ENCODE peak calls at places on chromosome 5, in eight cellular contexts. One of them, this sample, is unnamed.

GRCh38 chr5:164302533-164303235 is 797.3 kb downstream of the MAT2B start:
- DNase-seq in Calu3: no peak
- DNase-seq in activated naive CD4-positive, alpha-beta T cell treated with anti-CD3 and anti-CD28 coated beads for 36 hours: no peak
- DNase-seq in stimulated activated CD4-positive, alpha-beta T cell treated with anti-CD3 and anti-CD28 coated beads, Interleukin-12 subunit alpha, Interleukin-12 subunit beta, amount 100 ng/mL, for 48 hours: no peak
- DNase-seq in left colon: no peak
- DNase-seq in CD8-positive, alpha-beta T cell: no peak
- DNase-seq in activated CD4-positive, alpha-beta T cell treated with anti-CD3 and anti-CD28 coated beads for 24 hours: no peak
- DNase-seq in Panc1: no peak
- DNase-seq in this sample: no peak

GRCh38 chr5:165809914-165810313 is 2304.5 kb downstream of the MAT2B start:
- DNase-seq in Calu3: no peak
- DNase-seq in activated naive CD4-positive, alpha-beta T cell treated with anti-CD3 and anti-CD28 coated beads for 36 hours: no peak
- DNase-seq in stimulated activated CD4-positive, alpha-beta T cell treated with anti-CD3 and anti-CD28 coated beads, Interleukin-12 subunit alpha, Interleukin-12 subunit beta, amount 100 ng/mL, for 48 hours: no peak
- DNase-seq in left colon: no peak
- DNase-seq in CD8-positive, alpha-beta T cell: no peak
- DNase-seq in activated CD4-positive, alpha-beta T cell treated with anti-CD3 and anti-CD28 coated beads for 24 hours: no peak
- DNase-seq in Panc1: no peak
- DNase-seq in this sample: no peak

GRCh38 chr5:25649628-25650265 is 1005.0 kb upstream of the CDH10 start:
- DNase-seq in Calu3: no peak
- DNase-seq in activated naive CD4-positive, alpha-beta T cell treated with anti-CD3 and anti-CD28 coated beads for 36 hours: no peak
- DNase-seq in stimulated activated CD4-positive, alpha-beta T cell treated with anti-CD3 and anti-CD28 coated beads, Interleukin-12 subunit alpha, Interleukin-12 subunit beta, amount 100 ng/mL, for 48 hours: no peak
- DNase-seq in left colon: no peak
- DNase-seq in CD8-positive, alpha-beta T cell: no peak
- DNase-seq in activated CD4-positive, alpha-beta T cell treated with anti-CD3 and anti-CD28 coated beads for 24 hours: no peak
- DNase-seq in Panc1: no peak
- DNase-seq in this sample: no peak

GRCh38 chr5:146291421-146292074 is 47.1 kb upstream of the POU4F3 start:
- DNase-seq in Calu3: peak; percentile 51
- DNase-seq in activated naive CD4-positive, alpha-beta T cell treated with anti-CD3 and anti-CD28 coated beads for 36 hours: peak; percentile 10
- DNase-seq in stimulated activated CD4-positive, alpha-beta T cell treated with anti-CD3 and anti-CD28 coated beads, Interleukin-12 subunit alpha, Interleukin-12 subunit beta, amount 100 ng/mL, for 48 hours: no peak
- DNase-seq in left colon: no peak
- DNase-seq in CD8-positive, alpha-beta T cell: no peak
- DNase-seq in activated CD4-positive, alpha-beta T cell treated with anti-CD3 and anti-CD28 coated beads for 24 hours: no peak
- DNase-seq in Panc1: peak; percentile 12
- DNase-seq in this sample: no peak

GRCh38 chr5:45189042-45189441 is 380.3 kb downstream of the MRPS30 start:
- DNase-seq in Calu3: no peak
- DNase-seq in activated naive CD4-positive, alpha-beta T cell treated with anti-CD3 and anti-CD28 coated beads for 36 hours: no peak
- DNase-seq in stimulated activated CD4-positive, alpha-beta T cell treated with anti-CD3 and anti-CD28 coated beads, Interleukin-12 subunit alpha, Interleukin-12 subunit beta, amount 100 ng/mL, for 48 hours: no peak
- DNase-seq in left colon: no peak
- DNase-seq in CD8-positive, alpha-beta T cell: no peak
- DNase-seq in activated CD4-positive, alpha-beta T cell treated with anti-CD3 and anti-CD28 coated beads for 24 hours: no peak
- DNase-seq in Panc1: no peak
- DNase-seq in this sample: no peak

GRCh38 chr5:84286662-84287061 is 98.0 kb downstream of the EDIL3 start:
- DNase-seq in Calu3: no peak
- DNase-seq in activated naive CD4-positive, alpha-beta T cell treated with anti-CD3 and anti-CD28 coated beads for 36 hours: no peak
- DNase-seq in stimulated activated CD4-positive, alpha-beta T cell treated with anti-CD3 and anti-CD28 coated beads, Interleukin-12 subunit alpha, Interleukin-12 subunit beta, amount 100 ng/mL, for 48 hours: no peak
- DNase-seq in left colon: no peak
- DNase-seq in CD8-positive, alpha-beta T cell: no peak
- DNase-seq in activated CD4-positive, alpha-beta T cell treated with anti-CD3 and anti-CD28 coated beads for 24 hours: no peak
- DNase-seq in Panc1: no peak
- DNase-seq in this sample: no peak

GRCh38 chr5:58828145-58828544 is 245.3 kb downstream of the RAB3C start:
- DNase-seq in Calu3: no peak
- DNase-seq in activated naive CD4-positive, alpha-beta T cell treated with anti-CD3 and anti-CD28 coated beads for 36 hours: no peak
- DNase-seq in stimulated activated CD4-positive, alpha-beta T cell treated with anti-CD3 and anti-CD28 coated beads, Interleukin-12 subunit alpha, Interleukin-12 subunit beta, amount 100 ng/mL, for 48 hours: no peak
- DNase-seq in left colon: no peak
- DNase-seq in CD8-positive, alpha-beta T cell: no peak
- DNase-seq in activated CD4-positive, alpha-beta T cell treated with anti-CD3 and anti-CD28 coated beads for 24 hours: no peak
- DNase-seq in Panc1: no peak
- DNase-seq in this sample: no peak

GRCh38 chr5:37869221-37869620 is 29.4 kb upstream of the GDNF start:
- DNase-seq in Calu3: no peak
- DNase-seq in activated naive CD4-positive, alpha-beta T cell treated with anti-CD3 and anti-CD28 coated beads for 36 hours: no peak
- DNase-seq in stimulated activated CD4-positive, alpha-beta T cell treated with anti-CD3 and anti-CD28 coated beads, Interleukin-12 subunit alpha, Interleukin-12 subunit beta, amount 100 ng/mL, for 48 hours: no peak
- DNase-seq in left colon: no peak
- DNase-seq in CD8-positive, alpha-beta T cell: no peak
- DNase-seq in activated CD4-positive, alpha-beta T cell treated with anti-CD3 and anti-CD28 coated beads for 24 hours: no peak
- DNase-seq in Panc1: no peak
- DNase-seq in this sample: no peak

GRCh38 chr5:113256671-113257452 is 177.9 kb downstream of the TSSK1B start:
- DNase-seq in Calu3: no peak
- DNase-seq in activated naive CD4-positive, alpha-beta T cell treated with anti-CD3 and anti-CD28 coated beads for 36 hours: no peak
- DNase-seq in stimulated activated CD4-positive, alpha-beta T cell treated with anti-CD3 and anti-CD28 coated beads, Interleukin-12 subunit alpha, Interleukin-12 subunit beta, amount 100 ng/mL, for 48 hours: no peak
- DNase-seq in left colon: no peak
- DNase-seq in CD8-positive, alpha-beta T cell: no peak
- DNase-seq in activated CD4-positive, alpha-beta T cell treated with anti-CD3 and anti-CD28 coated beads for 24 hours: no peak
- DNase-seq in Panc1: no peak
- DNase-seq in this sample: no peak

GRCh38 chr5:40134883-40135520 is 544.7 kb upstream of the PTGER4 start:
- DNase-seq in Calu3: no peak
- DNase-seq in activated naive CD4-positive, alpha-beta T cell treated with anti-CD3 and anti-CD28 coated beads for 36 hours: no peak
- DNase-seq in stimulated activated CD4-positive, alpha-beta T cell treated with anti-CD3 and anti-CD28 coated beads, Interleukin-12 subunit alpha, Interleukin-12 subunit beta, amount 100 ng/mL, for 48 hours: no peak
- DNase-seq in left colon: no peak
- DNase-seq in CD8-positive, alpha-beta T cell: no peak
- DNase-seq in activated CD4-positive, alpha-beta T cell treated with anti-CD3 and anti-CD28 coated beads for 24 hours: no peak
- DNase-seq in Panc1: no peak
- DNase-seq in this sample: no peak

GRCh38 chr5:145787001-145787400 is 48.1 kb downstream of the PRELID2 start:
- DNase-seq in Calu3: no peak
- DNase-seq in activated naive CD4-positive, alpha-beta T cell treated with anti-CD3 and anti-CD28 coated beads for 36 hours: no peak
- DNase-seq in stimulated activated CD4-positive, alpha-beta T cell treated with anti-CD3 and anti-CD28 coated beads, Interleukin-12 subunit alpha, Interleukin-12 subunit beta, amount 100 ng/mL, for 48 hours: no peak
- DNase-seq in left colon: no peak
- DNase-seq in CD8-positive, alpha-beta T cell: no peak
- DNase-seq in activated CD4-positive, alpha-beta T cell treated with anti-CD3 and anti-CD28 coated beads for 24 hours: no peak
- DNase-seq in Panc1: no peak
- DNase-seq in this sample: no peak

GRCh38 chr5:159891371-159891770 is 24.9 kb upstream of the ADRA1B start:
- DNase-seq in Calu3: no peak
- DNase-seq in activated naive CD4-positive, alpha-beta T cell treated with anti-CD3 and anti-CD28 coated beads for 36 hours: no peak
- DNase-seq in stimulated activated CD4-positive, alpha-beta T cell treated with anti-CD3 and anti-CD28 coated beads, Interleukin-12 subunit alpha, Interleukin-12 subunit beta, amount 100 ng/mL, for 48 hours: no peak
- DNase-seq in left colon: no peak
- DNase-seq in CD8-positive, alpha-beta T cell: no peak
- DNase-seq in activated CD4-positive, alpha-beta T cell treated with anti-CD3 and anti-CD28 coated beads for 24 hours: no peak
- DNase-seq in Panc1: no peak
- DNase-seq in this sample: no peak

GRCh38 chr5:67516959-67517358 is 320.4 kb upstream of the CD180 start:
- DNase-seq in Calu3: no peak
- DNase-seq in activated naive CD4-positive, alpha-beta T cell treated with anti-CD3 and anti-CD28 coated beads for 36 hours: no peak
- DNase-seq in stimulated activated CD4-positive, alpha-beta T cell treated with anti-CD3 and anti-CD28 coated beads, Interleukin-12 subunit alpha, Interleukin-12 subunit beta, amount 100 ng/mL, for 48 hours: no peak
- DNase-seq in left colon: no peak
- DNase-seq in CD8-positive, alpha-beta T cell: no peak
- DNase-seq in activated CD4-positive, alpha-beta T cell treated with anti-CD3 and anti-CD28 coated beads for 24 hours: no peak
- DNase-seq in Panc1: no peak
- DNase-seq in this sample: no peak

GRCh38 chr5:107553063-107553676 is 117.6 kb downstream of the EFNA5 start:
- DNase-seq in Calu3: no peak
- DNase-seq in activated naive CD4-positive, alpha-beta T cell treated with anti-CD3 and anti-CD28 coated beads for 36 hours: no peak
- DNase-seq in stimulated activated CD4-positive, alpha-beta T cell treated with anti-CD3 and anti-CD28 coated beads, Interleukin-12 subunit alpha, Interleukin-12 subunit beta, amount 100 ng/mL, for 48 hours: no peak
- DNase-seq in left colon: no peak
- DNase-seq in CD8-positive, alpha-beta T cell: no peak
- DNase-seq in activated CD4-positive, alpha-beta T cell treated with anti-CD3 and anti-CD28 coated beads for 24 hours: no peak
- DNase-seq in Panc1: no peak
- DNase-seq in this sample: no peak

GRCh38 chr5:7828269-7828668 is 22.7 kb downstream of the CFAP90 start:
- DNase-seq in Calu3: no peak
- DNase-seq in activated naive CD4-positive, alpha-beta T cell treated with anti-CD3 and anti-CD28 coated beads for 36 hours: no peak
- DNase-seq in stimulated activated CD4-positive, alpha-beta T cell treated with anti-CD3 and anti-CD28 coated beads, Interleukin-12 subunit alpha, Interleukin-12 subunit beta, amount 100 ng/mL, for 48 hours: no peak
- DNase-seq in left colon: no peak
- DNase-seq in CD8-positive, alpha-beta T cell: no peak
- DNase-seq in activated CD4-positive, alpha-beta T cell treated with anti-CD3 and anti-CD28 coated beads for 24 hours: no peak
- DNase-seq in Panc1: no peak
- DNase-seq in this sample: no peak

GRCh38 chr5:78587775-78588291 is 60.7 kb downstream of the LHFPL2 start:
- DNase-seq in Calu3: no peak
- DNase-seq in activated naive CD4-positive, alpha-beta T cell treated with anti-CD3 and anti-CD28 coated beads for 36 hours: no peak
- DNase-seq in stimulated activated CD4-positive, alpha-beta T cell treated with anti-CD3 and anti-CD28 coated beads, Interleukin-12 subunit alpha, Interleukin-12 subunit beta, amount 100 ng/mL, for 48 hours: no peak
- DNase-seq in left colon: no peak
- DNase-seq in CD8-positive, alpha-beta T cell: no peak
- DNase-seq in activated CD4-positive, alpha-beta T cell treated with anti-CD3 and anti-CD28 coated beads for 24 hours: no peak
- DNase-seq in Panc1: no peak
- DNase-seq in this sample: no peak

GRCh38 chr5:17910318-17910717 is 276.1 kb downstream of the TAF11L14 start:
- DNase-seq in Calu3: no peak
- DNase-seq in activated naive CD4-positive, alpha-beta T cell treated with anti-CD3 and anti-CD28 coated beads for 36 hours: no peak
- DNase-seq in stimulated activated CD4-positive, alpha-beta T cell treated with anti-CD3 and anti-CD28 coated beads, Interleukin-12 subunit alpha, Interleukin-12 subunit beta, amount 100 ng/mL, for 48 hours: no peak
- DNase-seq in left colon: no peak
- DNase-seq in CD8-positive, alpha-beta T cell: no peak
- DNase-seq in activated CD4-positive, alpha-beta T cell treated with anti-CD3 and anti-CD28 coated beads for 24 hours: no peak
- DNase-seq in Panc1: no peak
- DNase-seq in this sample: no peak

GRCh38 chr5:16178745-16179372 is 732 bp downstream of the MARCHF11 start:
- DNase-seq in Calu3: no peak
- DNase-seq in activated naive CD4-positive, alpha-beta T cell treated with anti-CD3 and anti-CD28 coated beads for 36 hours: peak; percentile 55
- DNase-seq in stimulated activated CD4-positive, alpha-beta T cell treated with anti-CD3 and anti-CD28 coated beads, Interleukin-12 subunit alpha, Interleukin-12 subunit beta, amount 100 ng/mL, for 48 hours: no peak
- DNase-seq in left colon: peak; percentile 78
- DNase-seq in CD8-positive, alpha-beta T cell: no peak
- DNase-seq in activated CD4-positive, alpha-beta T cell treated with anti-CD3 and anti-CD28 coated beads for 24 hours: no peak
- DNase-seq in Panc1: no peak
- DNase-seq in this sample: peak; percentile 3

GRCh38 chr5:145244788-145245187 is 590.4 kb downstream of the PRELID2 start:
- DNase-seq in Calu3: no peak
- DNase-seq in activated naive CD4-positive, alpha-beta T cell treated with anti-CD3 and anti-CD28 coated beads for 36 hours: no peak
- DNase-seq in stimulated activated CD4-positive, alpha-beta T cell treated with anti-CD3 and anti-CD28 coated beads, Interleukin-12 subunit alpha, Interleukin-12 subunit beta, amount 100 ng/mL, for 48 hours: no peak
- DNase-seq in left colon: no peak
- DNase-seq in CD8-positive, alpha-beta T cell: no peak
- DNase-seq in activated CD4-positive, alpha-beta T cell treated with anti-CD3 and anti-CD28 coated beads for 24 hours: no peak
- DNase-seq in Panc1: no peak
- DNase-seq in this sample: no peak

GRCh38 chr5:126595486-126596083 is 566 bp upstream of the ALDH7A1 start:
- DNase-seq in Calu3: no peak
- DNase-seq in activated naive CD4-positive, alpha-beta T cell treated with anti-CD3 and anti-CD28 coated beads for 36 hours: no peak
- DNase-seq in stimulated activated CD4-positive, alpha-beta T cell treated with anti-CD3 and anti-CD28 coated beads, Interleukin-12 subunit alpha, Interleukin-12 subunit beta, amount 100 ng/mL, for 48 hours: no peak
- DNase-seq in left colon: no peak
- DNase-seq in CD8-positive, alpha-beta T cell: no peak
- DNase-seq in activated CD4-positive, alpha-beta T cell treated with anti-CD3 and anti-CD28 coated beads for 24 hours: no peak
- DNase-seq in Panc1: no peak
- DNase-seq in this sample: no peak